ENCODE peak calls at places on chromosomes 4 and X, in nine cellular contexts. One of them, this sample, is unnamed.
A peak's percentile ranks its signal among the peaks of the same experiment; 100 is the strongest.

GRCh38 chr4:160180206-160180605 is 1077.3 kb downstream of the RAPGEF2 start:
- DNase-seq in GM23248: no peak
- DNase-seq in stimulated activated naive B cell treated with anti-CD40 and anti-IgM and Interleukin-4, amounts not matched to agents 10 μg/mL and 1 μg/mL and 100 μg/mL, for 72 hours: no peak
- DNase-seq in OCI-M1: no peak
- DNase-seq in EH: no peak
- DNase-seq in NCI-H1417: no peak
- DNase-seq in activated effector memory CD4-positive, alpha-beta T cell treated with anti-CD3 and anti-CD28 coated beads, Interleukin-2, amount 50 U/mL, for 16 hours: no peak
- DNase-seq in stimulated activated CD4-positive, alpha-beta T cell treated with anti-CD3 and anti-CD28 coated beads, TNF-alpha, amount 100 ng/mL, for 1 hour: no peak
- DNase-seq in HFF-Myc: no peak
- DNase-seq in this sample: peak; percentile 55

GRCh38 chr4:110631582-110632505 is 9.0 kb upstream of the PITX2 start:
- DNase-seq in GM23248: peak; percentile 28
- DNase-seq in stimulated activated naive B cell treated with anti-CD40 and anti-IgM and Interleukin-4, amounts not matched to agents 10 μg/mL and 1 μg/mL and 100 μg/mL, for 72 hours: peak; percentile 24
- DNase-seq in OCI-M1: peak; percentile 87
- DNase-seq in EH: peak; percentile 84
- DNase-seq in NCI-H1417: peak; percentile 90
- DNase-seq in activated effector memory CD4-positive, alpha-beta T cell treated with anti-CD3 and anti-CD28 coated beads, Interleukin-2, amount 50 U/mL, for 16 hours: no peak
- DNase-seq in stimulated activated CD4-positive, alpha-beta T cell treated with anti-CD3 and anti-CD28 coated beads, TNF-alpha, amount 100 ng/mL, for 1 hour: no peak
- DNase-seq in HFF-Myc: peak; percentile 78
- DNase-seq in this sample: peak; percentile 80

GRCh38 chr4:6345096-6345830 is 75.6 kb downstream of the WFS1 start:
- DNase-seq in GM23248: no peak
- DNase-seq in stimulated activated naive B cell treated with anti-CD40 and anti-IgM and Interleukin-4, amounts not matched to agents 10 μg/mL and 1 μg/mL and 100 μg/mL, for 72 hours: no peak
- DNase-seq in OCI-M1: no peak
- DNase-seq in EH: no peak
- DNase-seq in NCI-H1417: no peak
- DNase-seq in activated effector memory CD4-positive, alpha-beta T cell treated with anti-CD3 and anti-CD28 coated beads, Interleukin-2, amount 50 U/mL, for 16 hours: no peak
- DNase-seq in stimulated activated CD4-positive, alpha-beta T cell treated with anti-CD3 and anti-CD28 coated beads, TNF-alpha, amount 100 ng/mL, for 1 hour: no peak
- DNase-seq in HFF-Myc: no peak
- DNase-seq in this sample: no peak

GRCh38 chr4:160026720-160027119 is 923.8 kb downstream of the RAPGEF2 start:
- DNase-seq in GM23248: no peak
- DNase-seq in stimulated activated naive B cell treated with anti-CD40 and anti-IgM and Interleukin-4, amounts not matched to agents 10 μg/mL and 1 μg/mL and 100 μg/mL, for 72 hours: no peak
- DNase-seq in OCI-M1: peak; percentile 81
- DNase-seq in EH: no peak
- DNase-seq in NCI-H1417: no peak
- DNase-seq in activated effector memory CD4-positive, alpha-beta T cell treated with anti-CD3 and anti-CD28 coated beads, Interleukin-2, amount 50 U/mL, for 16 hours: no peak
- DNase-seq in stimulated activated CD4-positive, alpha-beta T cell treated with anti-CD3 and anti-CD28 coated beads, TNF-alpha, amount 100 ng/mL, for 1 hour: no peak
- DNase-seq in HFF-Myc: no peak
- DNase-seq in this sample: peak; percentile 61

GRCh38 chr4:40984051-40984450 is 230.3 kb downstream of the APBB2 start:
- DNase-seq in GM23248: no peak
- DNase-seq in stimulated activated naive B cell treated with anti-CD40 and anti-IgM and Interleukin-4, amounts not matched to agents 10 μg/mL and 1 μg/mL and 100 μg/mL, for 72 hours: no peak
- DNase-seq in OCI-M1: no peak
- DNase-seq in EH: peak; percentile 41
- DNase-seq in NCI-H1417: no peak
- DNase-seq in activated effector memory CD4-positive, alpha-beta T cell treated with anti-CD3 and anti-CD28 coated beads, Interleukin-2, amount 50 U/mL, for 16 hours: no peak
- DNase-seq in stimulated activated CD4-positive, alpha-beta T cell treated with anti-CD3 and anti-CD28 coated beads, TNF-alpha, amount 100 ng/mL, for 1 hour: no peak
- DNase-seq in HFF-Myc: no peak
- DNase-seq in this sample: no peak

GRCh38 chr4:7073526-7074390 is 5.9 kb upstream of the GRPEL1 start:
- DNase-seq in GM23248: peak; percentile 65
- DNase-seq in stimulated activated naive B cell treated with anti-CD40 and anti-IgM and Interleukin-4, amounts not matched to agents 10 μg/mL and 1 μg/mL and 100 μg/mL, for 72 hours: no peak
- DNase-seq in OCI-M1: peak; percentile 70
- DNase-seq in EH: peak; percentile 71
- DNase-seq in NCI-H1417: peak; percentile 18
- DNase-seq in activated effector memory CD4-positive, alpha-beta T cell treated with anti-CD3 and anti-CD28 coated beads, Interleukin-2, amount 50 U/mL, for 16 hours: no peak
- DNase-seq in stimulated activated CD4-positive, alpha-beta T cell treated with anti-CD3 and anti-CD28 coated beads, TNF-alpha, amount 100 ng/mL, for 1 hour: no peak
- DNase-seq in HFF-Myc: no peak
- DNase-seq in this sample: peak; percentile 67

GRCh38 chr4:119498520-119498919 is 130.1 kb downstream of the PDE5A start:
- DNase-seq in GM23248: peak; percentile 4
- DNase-seq in stimulated activated naive B cell treated with anti-CD40 and anti-IgM and Interleukin-4, amounts not matched to agents 10 μg/mL and 1 μg/mL and 100 μg/mL, for 72 hours: no peak
- DNase-seq in OCI-M1: no peak
- DNase-seq in EH: peak; percentile 47
- DNase-seq in NCI-H1417: no peak
- DNase-seq in activated effector memory CD4-positive, alpha-beta T cell treated with anti-CD3 and anti-CD28 coated beads, Interleukin-2, amount 50 U/mL, for 16 hours: no peak
- DNase-seq in stimulated activated CD4-positive, alpha-beta T cell treated with anti-CD3 and anti-CD28 coated beads, TNF-alpha, amount 100 ng/mL, for 1 hour: no peak
- DNase-seq in HFF-Myc: no peak
- DNase-seq in this sample: no peak

GRCh38 chr4:151310124-151310728 is 15.2 kb downstream of the SH3D19 start:
- DNase-seq in GM23248: no peak
- DNase-seq in stimulated activated naive B cell treated with anti-CD40 and anti-IgM and Interleukin-4, amounts not matched to agents 10 μg/mL and 1 μg/mL and 100 μg/mL, for 72 hours: no peak
- DNase-seq in OCI-M1: no peak
- DNase-seq in EH: no peak
- DNase-seq in NCI-H1417: no peak
- DNase-seq in activated effector memory CD4-positive, alpha-beta T cell treated with anti-CD3 and anti-CD28 coated beads, Interleukin-2, amount 50 U/mL, for 16 hours: no peak
- DNase-seq in stimulated activated CD4-positive, alpha-beta T cell treated with anti-CD3 and anti-CD28 coated beads, TNF-alpha, amount 100 ng/mL, for 1 hour: no peak
- DNase-seq in HFF-Myc: no peak
- DNase-seq in this sample: no peak

GRCh38 chr4:140296871-140297570 is 76.4 kb upstream of the SCOC start:
- DNase-seq in GM23248: peak; percentile 71
- DNase-seq in stimulated activated naive B cell treated with anti-CD40 and anti-IgM and Interleukin-4, amounts not matched to agents 10 μg/mL and 1 μg/mL and 100 μg/mL, for 72 hours: no peak
- DNase-seq in OCI-M1: no peak
- DNase-seq in EH: no peak
- DNase-seq in NCI-H1417: peak; percentile 79
- DNase-seq in activated effector memory CD4-positive, alpha-beta T cell treated with anti-CD3 and anti-CD28 coated beads, Interleukin-2, amount 50 U/mL, for 16 hours: no peak
- DNase-seq in stimulated activated CD4-positive, alpha-beta T cell treated with anti-CD3 and anti-CD28 coated beads, TNF-alpha, amount 100 ng/mL, for 1 hour: no peak
- DNase-seq in HFF-Myc: no peak
- DNase-seq in this sample: peak; percentile 53

GRCh38 chr4:88672987-88673386 is 24.6 kb downstream of the NAP1L5 start:
- DNase-seq in GM23248: peak; percentile 54
- DNase-seq in stimulated activated naive B cell treated with anti-CD40 and anti-IgM and Interleukin-4, amounts not matched to agents 10 μg/mL and 1 μg/mL and 100 μg/mL, for 72 hours: no peak
- DNase-seq in OCI-M1: peak; percentile 73
- DNase-seq in EH: peak; percentile 39
- DNase-seq in NCI-H1417: peak; percentile 3
- DNase-seq in activated effector memory CD4-positive, alpha-beta T cell treated with anti-CD3 and anti-CD28 coated beads, Interleukin-2, amount 50 U/mL, for 16 hours: peak; percentile 65
- DNase-seq in stimulated activated CD4-positive, alpha-beta T cell treated with anti-CD3 and anti-CD28 coated beads, TNF-alpha, amount 100 ng/mL, for 1 hour: no peak
- DNase-seq in HFF-Myc: no peak
- DNase-seq in this sample: peak; percentile 46

GRCh38 chr4:743463-744211 is 38.0 kb downstream of the PCGF3 start:
- DNase-seq in GM23248: peak; percentile 23
- DNase-seq in stimulated activated naive B cell treated with anti-CD40 and anti-IgM and Interleukin-4, amounts not matched to agents 10 μg/mL and 1 μg/mL and 100 μg/mL, for 72 hours: no peak
- DNase-seq in OCI-M1: no peak
- DNase-seq in EH: peak; percentile 50
- DNase-seq in NCI-H1417: no peak
- DNase-seq in activated effector memory CD4-positive, alpha-beta T cell treated with anti-CD3 and anti-CD28 coated beads, Interleukin-2, amount 50 U/mL, for 16 hours: no peak
- DNase-seq in stimulated activated CD4-positive, alpha-beta T cell treated with anti-CD3 and anti-CD28 coated beads, TNF-alpha, amount 100 ng/mL, for 1 hour: no peak
- DNase-seq in HFF-Myc: no peak
- DNase-seq in this sample: no peak

GRCh38 chrX:71144651-71145050 is at the start of gene NLGN3:
- DNase-seq in GM23248: peak; percentile 15
- DNase-seq in stimulated activated naive B cell treated with anti-CD40 and anti-IgM and Interleukin-4, amounts not matched to agents 10 μg/mL and 1 μg/mL and 100 μg/mL, for 72 hours: no peak
- DNase-seq in OCI-M1: no peak
- DNase-seq in EH: no peak
- DNase-seq in NCI-H1417: no peak
- DNase-seq in activated effector memory CD4-positive, alpha-beta T cell treated with anti-CD3 and anti-CD28 coated beads, Interleukin-2, amount 50 U/mL, for 16 hours: no peak
- DNase-seq in stimulated activated CD4-positive, alpha-beta T cell treated with anti-CD3 and anti-CD28 coated beads, TNF-alpha, amount 100 ng/mL, for 1 hour: no peak
- DNase-seq in HFF-Myc: no peak
- DNase-seq in this sample: no peak

GRCh38 chrX:124240422-124240821 is 92.0 kb upstream of the TEX13D start:
- DNase-seq in GM23248: peak; percentile 61
- DNase-seq in stimulated activated naive B cell treated with anti-CD40 and anti-IgM and Interleukin-4, amounts not matched to agents 10 μg/mL and 1 μg/mL and 100 μg/mL, for 72 hours: no peak
- DNase-seq in OCI-M1: no peak
- DNase-seq in EH: peak; percentile 20
- DNase-seq in NCI-H1417: no peak
- DNase-seq in activated effector memory CD4-positive, alpha-beta T cell treated with anti-CD3 and anti-CD28 coated beads, Interleukin-2, amount 50 U/mL, for 16 hours: no peak
- DNase-seq in stimulated activated CD4-positive, alpha-beta T cell treated with anti-CD3 and anti-CD28 coated beads, TNF-alpha, amount 100 ng/mL, for 1 hour: no peak
- DNase-seq in HFF-Myc: no peak
- DNase-seq in this sample: no peak

GRCh38 chr4:157004279-157005161 is 32.9 kb upstream of the PDGFC start:
- DNase-seq in GM23248: no peak
- DNase-seq in stimulated activated naive B cell treated with anti-CD40 and anti-IgM and Interleukin-4, amounts not matched to agents 10 μg/mL and 1 μg/mL and 100 μg/mL, for 72 hours: no peak
- DNase-seq in OCI-M1: peak; percentile 80
- DNase-seq in EH: no peak
- DNase-seq in NCI-H1417: no peak
- DNase-seq in activated effector memory CD4-positive, alpha-beta T cell treated with anti-CD3 and anti-CD28 coated beads, Interleukin-2, amount 50 U/mL, for 16 hours: no peak
- DNase-seq in stimulated activated CD4-positive, alpha-beta T cell treated with anti-CD3 and anti-CD28 coated beads, TNF-alpha, amount 100 ng/mL, for 1 hour: no peak
- DNase-seq in HFF-Myc: no peak
- DNase-seq in this sample: no peak

GRCh38 chr4:145686991-145687390 is 7.0 kb downstream of the C4orf51 start:
- DNase-seq in GM23248: no peak
- DNase-seq in stimulated activated naive B cell treated with anti-CD40 and anti-IgM and Interleukin-4, amounts not matched to agents 10 μg/mL and 1 μg/mL and 100 μg/mL, for 72 hours: no peak
- DNase-seq in OCI-M1: no peak
- DNase-seq in EH: no peak
- DNase-seq in NCI-H1417: no peak
- DNase-seq in activated effector memory CD4-positive, alpha-beta T cell treated with anti-CD3 and anti-CD28 coated beads, Interleukin-2, amount 50 U/mL, for 16 hours: no peak
- DNase-seq in stimulated activated CD4-positive, alpha-beta T cell treated with anti-CD3 and anti-CD28 coated beads, TNF-alpha, amount 100 ng/mL, for 1 hour: no peak
- DNase-seq in HFF-Myc: no peak
- DNase-seq in this sample: no peak

GRCh38 chrX:13377537-13377936 is 57.7 kb upstream of the ATXN3L start:
- DNase-seq in GM23248: peak; percentile 69
- DNase-seq in stimulated activated naive B cell treated with anti-CD40 and anti-IgM and Interleukin-4, amounts not matched to agents 10 μg/mL and 1 μg/mL and 100 μg/mL, for 72 hours: no peak
- DNase-seq in OCI-M1: no peak
- DNase-seq in EH: peak; percentile 91
- DNase-seq in NCI-H1417: no peak
- DNase-seq in activated effector memory CD4-positive, alpha-beta T cell treated with anti-CD3 and anti-CD28 coated beads, Interleukin-2, amount 50 U/mL, for 16 hours: no peak
- DNase-seq in stimulated activated CD4-positive, alpha-beta T cell treated with anti-CD3 and anti-CD28 coated beads, TNF-alpha, amount 100 ng/mL, for 1 hour: no peak
- DNase-seq in HFF-Myc: peak; percentile 95
- DNase-seq in this sample: no peak

GRCh38 chr4:170374770-170375169 is 285.0 kb upstream of the AADAT start:
- DNase-seq in GM23248: peak; percentile 43
- DNase-seq in stimulated activated naive B cell treated with anti-CD40 and anti-IgM and Interleukin-4, amounts not matched to agents 10 μg/mL and 1 μg/mL and 100 μg/mL, for 72 hours: peak; percentile 7
- DNase-seq in OCI-M1: peak; percentile 86
- DNase-seq in EH: no peak
- DNase-seq in NCI-H1417: no peak
- DNase-seq in activated effector memory CD4-positive, alpha-beta T cell treated with anti-CD3 and anti-CD28 coated beads, Interleukin-2, amount 50 U/mL, for 16 hours: no peak
- DNase-seq in stimulated activated CD4-positive, alpha-beta T cell treated with anti-CD3 and anti-CD28 coated beads, TNF-alpha, amount 100 ng/mL, for 1 hour: no peak
- DNase-seq in HFF-Myc: no peak
- DNase-seq in this sample: peak; percentile 46

GRCh38 chr4:183968931-183969330 is 63.8 kb downstream of the STOX2 start:
- DNase-seq in GM23248: no peak
- DNase-seq in stimulated activated naive B cell treated with anti-CD40 and anti-IgM and Interleukin-4, amounts not matched to agents 10 μg/mL and 1 μg/mL and 100 μg/mL, for 72 hours: no peak
- DNase-seq in OCI-M1: no peak
- DNase-seq in EH: no peak
- DNase-seq in NCI-H1417: no peak
- DNase-seq in activated effector memory CD4-positive, alpha-beta T cell treated with anti-CD3 and anti-CD28 coated beads, Interleukin-2, amount 50 U/mL, for 16 hours: no peak
- DNase-seq in stimulated activated CD4-positive, alpha-beta T cell treated with anti-CD3 and anti-CD28 coated beads, TNF-alpha, amount 100 ng/mL, for 1 hour: no peak
- DNase-seq in HFF-Myc: no peak
- DNase-seq in this sample: no peak

GRCh38 chr4:74223801-74224200 is 65.9 kb downstream of the MTHFD2L start:
- DNase-seq in GM23248: peak; percentile 88
- DNase-seq in stimulated activated naive B cell treated with anti-CD40 and anti-IgM and Interleukin-4, amounts not matched to agents 10 μg/mL and 1 μg/mL and 100 μg/mL, for 72 hours: no peak
- DNase-seq in OCI-M1: peak; percentile 39
- DNase-seq in EH: peak; percentile 76
- DNase-seq in NCI-H1417: no peak
- DNase-seq in activated effector memory CD4-positive, alpha-beta T cell treated with anti-CD3 and anti-CD28 coated beads, Interleukin-2, amount 50 U/mL, for 16 hours: no peak
- DNase-seq in stimulated activated CD4-positive, alpha-beta T cell treated with anti-CD3 and anti-CD28 coated beads, TNF-alpha, amount 100 ng/mL, for 1 hour: no peak
- DNase-seq in HFF-Myc: no peak
- DNase-seq in this sample: peak; percentile 88

GRCh38 chrX:153646620-153647373 is at the start of gene DUSP9:
- DNase-seq in GM23248: peak; percentile 48
- DNase-seq in stimulated activated naive B cell treated with anti-CD40 and anti-IgM and Interleukin-4, amounts not matched to agents 10 μg/mL and 1 μg/mL and 100 μg/mL, for 72 hours: no peak
- DNase-seq in OCI-M1: no peak
- DNase-seq in EH: peak; percentile 34
- DNase-seq in NCI-H1417: peak; percentile 27
- DNase-seq in activated effector memory CD4-positive, alpha-beta T cell treated with anti-CD3 and anti-CD28 coated beads, Interleukin-2, amount 50 U/mL, for 16 hours: peak; percentile 62
- DNase-seq in stimulated activated CD4-positive, alpha-beta T cell treated with anti-CD3 and anti-CD28 coated beads, TNF-alpha, amount 100 ng/mL, for 1 hour: no peak
- DNase-seq in HFF-Myc: no peak
- DNase-seq in this sample: peak; percentile 61

GRCh38 chr4:22233257-22233656 is 282.6 kb downstream of the ADGRA3 start:
- DNase-seq in GM23248: no peak
- DNase-seq in stimulated activated naive B cell treated with anti-CD40 and anti-IgM and Interleukin-4, amounts not matched to agents 10 μg/mL and 1 μg/mL and 100 μg/mL, for 72 hours: no peak
- DNase-seq in OCI-M1: no peak
- DNase-seq in EH: no peak
- DNase-seq in NCI-H1417: no peak
- DNase-seq in activated effector memory CD4-positive, alpha-beta T cell treated with anti-CD3 and anti-CD28 coated beads, Interleukin-2, amount 50 U/mL, for 16 hours: no peak
- DNase-seq in stimulated activated CD4-positive, alpha-beta T cell treated with anti-CD3 and anti-CD28 coated beads, TNF-alpha, amount 100 ng/mL, for 1 hour: no peak
- DNase-seq in HFF-Myc: no peak
- DNase-seq in this sample: no peak

GRCh38 chr4:186304816-186305520 is 39.0 kb downstream of the F11 start:
- DNase-seq in GM23248: peak; percentile 21
- DNase-seq in stimulated activated naive B cell treated with anti-CD40 and anti-IgM and Interleukin-4, amounts not matched to agents 10 μg/mL and 1 μg/mL and 100 μg/mL, for 72 hours: no peak
- DNase-seq in OCI-M1: no peak
- DNase-seq in EH: no peak
- DNase-seq in NCI-H1417: no peak
- DNase-seq in activated effector memory CD4-positive, alpha-beta T cell treated with anti-CD3 and anti-CD28 coated beads, Interleukin-2, amount 50 U/mL, for 16 hours: no peak
- DNase-seq in stimulated activated CD4-positive, alpha-beta T cell treated with anti-CD3 and anti-CD28 coated beads, TNF-alpha, amount 100 ng/mL, for 1 hour: no peak
- DNase-seq in HFF-Myc: no peak
- DNase-seq in this sample: no peak

GRCh38 chr4:8817081-8817812 is 54.4 kb downstream of the HMX1 start:
- DNase-seq in GM23248: no peak
- DNase-seq in stimulated activated naive B cell treated with anti-CD40 and anti-IgM and Interleukin-4, amounts not matched to agents 10 μg/mL and 1 μg/mL and 100 μg/mL, for 72 hours: no peak
- DNase-seq in OCI-M1: no peak
- DNase-seq in EH: no peak
- DNase-seq in NCI-H1417: no peak
- DNase-seq in activated effector memory CD4-positive, alpha-beta T cell treated with anti-CD3 and anti-CD28 coated beads, Interleukin-2, amount 50 U/mL, for 16 hours: peak; percentile 16
- DNase-seq in stimulated activated CD4-positive, alpha-beta T cell treated with anti-CD3 and anti-CD28 coated beads, TNF-alpha, amount 100 ng/mL, for 1 hour: no peak
- DNase-seq in HFF-Myc: no peak
- DNase-seq in this sample: no peak

GRCh38 chrX:46628406-46629371 is 55.1 kb downstream of the CHST7 start:
- DNase-seq in GM23248: peak; percentile 76
- DNase-seq in stimulated activated naive B cell treated with anti-CD40 and anti-IgM and Interleukin-4, amounts not matched to agents 10 μg/mL and 1 μg/mL and 100 μg/mL, for 72 hours: peak; percentile 72
- DNase-seq in OCI-M1: no peak
- DNase-seq in EH: peak; percentile 70
- DNase-seq in NCI-H1417: no peak
- DNase-seq in activated effector memory CD4-positive, alpha-beta T cell treated with anti-CD3 and anti-CD28 coated beads, Interleukin-2, amount 50 U/mL, for 16 hours: peak; percentile 61
- DNase-seq in stimulated activated CD4-positive, alpha-beta T cell treated with anti-CD3 and anti-CD28 coated beads, TNF-alpha, amount 100 ng/mL, for 1 hour: no peak
- DNase-seq in HFF-Myc: no peak
- DNase-seq in this sample: no peak

GRCh38 chrX:130171446-130172126 is at the start of gene RAB33A:
- DNase-seq in GM23248: peak; percentile 48
- DNase-seq in stimulated activated naive B cell treated with anti-CD40 and anti-IgM and Interleukin-4, amounts not matched to agents 10 μg/mL and 1 μg/mL and 100 μg/mL, for 72 hours: no peak
- DNase-seq in OCI-M1: peak; percentile 62
- DNase-seq in EH: peak; percentile 50
- DNase-seq in NCI-H1417: peak; percentile 72
- DNase-seq in activated effector memory CD4-positive, alpha-beta T cell treated with anti-CD3 and anti-CD28 coated beads, Interleukin-2, amount 50 U/mL, for 16 hours: peak; percentile 76
- DNase-seq in stimulated activated CD4-positive, alpha-beta T cell treated with anti-CD3 and anti-CD28 coated beads, TNF-alpha, amount 100 ng/mL, for 1 hour: no peak
- DNase-seq in HFF-Myc: no peak
- DNase-seq in this sample: no peak

GRCh38 chrX:16953606-16954211 is 7.3 kb downstream of the REPS2 start:
- DNase-seq in GM23248: no peak
- DNase-seq in stimulated activated naive B cell treated with anti-CD40 and anti-IgM and Interleukin-4, amounts not matched to agents 10 μg/mL and 1 μg/mL and 100 μg/mL, for 72 hours: no peak
- DNase-seq in OCI-M1: no peak
- DNase-seq in EH: no peak
- DNase-seq in NCI-H1417: no peak
- DNase-seq in activated effector memory CD4-positive, alpha-beta T cell treated with anti-CD3 and anti-CD28 coated beads, Interleukin-2, amount 50 U/mL, for 16 hours: no peak
- DNase-seq in stimulated activated CD4-positive, alpha-beta T cell treated with anti-CD3 and anti-CD28 coated beads, TNF-alpha, amount 100 ng/mL, for 1 hour: no peak
- DNase-seq in HFF-Myc: no peak
- DNase-seq in this sample: peak; percentile 77

GRCh38 chr4:137543198-137543597 is 10.9 kb upstream of the PCDH18 start:
- DNase-seq in GM23248: no peak
- DNase-seq in stimulated activated naive B cell treated with anti-CD40 and anti-IgM and Interleukin-4, amounts not matched to agents 10 μg/mL and 1 μg/mL and 100 μg/mL, for 72 hours: no peak
- DNase-seq in OCI-M1: no peak
- DNase-seq in EH: no peak
- DNase-seq in NCI-H1417: no peak
- DNase-seq in activated effector memory CD4-positive, alpha-beta T cell treated with anti-CD3 and anti-CD28 coated beads, Interleukin-2, amount 50 U/mL, for 16 hours: no peak
- DNase-seq in stimulated activated CD4-positive, alpha-beta T cell treated with anti-CD3 and anti-CD28 coated beads, TNF-alpha, amount 100 ng/mL, for 1 hour: no peak
- DNase-seq in HFF-Myc: no peak
- DNase-seq in this sample: no peak

GRCh38 chr4:114180481-114180880 is 201.0 kb upstream of the ARSJ start:
- DNase-seq in GM23248: peak; percentile 83
- DNase-seq in stimulated activated naive B cell treated with anti-CD40 and anti-IgM and Interleukin-4, amounts not matched to agents 10 μg/mL and 1 μg/mL and 100 μg/mL, for 72 hours: no peak
- DNase-seq in OCI-M1: peak; percentile 26
- DNase-seq in EH: peak; percentile 54
- DNase-seq in NCI-H1417: no peak
- DNase-seq in activated effector memory CD4-positive, alpha-beta T cell treated with anti-CD3 and anti-CD28 coated beads, Interleukin-2, amount 50 U/mL, for 16 hours: peak; percentile 67
- DNase-seq in stimulated activated CD4-positive, alpha-beta T cell treated with anti-CD3 and anti-CD28 coated beads, TNF-alpha, amount 100 ng/mL, for 1 hour: no peak
- DNase-seq in HFF-Myc: peak; percentile 59
- DNase-seq in this sample: peak; percentile 70

This sample was measured in PC-3.